ENCODE peak calls at places on chromosomes 6 and 20, in four cellular contexts. K, T, W and Z are unnamed samples.

GRCh38 chr6:28737750-28738395 is 185.9 kb downstream of the TRIM27 start:
- DNase-seq in K (peak), T (no peak), W (no peak), Z (no peak)

GRCh38 chr20:53750827-53751393 is 157.3 kb upstream of the ZNF217 start:
- DNase-seq in K (no peak), T (peak), W (no peak), Z (peak)

GRCh38 chr20:49260218-49260617 is 17.6 kb downstream of the ZNFX1 start:
- DNase-seq in K (no peak), T (no peak), W (no peak), Z (no peak)

GRCh38 chr6:73955800-73956199 is 259.8 kb downstream of the CD109 start:
- DNase-seq in K (no peak), T (no peak), W (no peak), Z (no peak)

GRCh38 chr6:166636191-166636938 is 9.3 kb upstream of the RPS6KA2 start:
- DNase-seq in K (no peak), T (no peak), W (no peak), Z (no peak)

GRCh38 chr6:125102901-125103300 is 50.7 kb upstream of the TPD52L1 start:
- DNase-seq in K (no peak), T (peak), W (no peak), Z (no peak)

GRCh38 chr6:162177733-162178132 is 549.8 kb downstream of the PRKN start:
- DNase-seq in K (peak), T (peak), W (no peak), Z (no peak)

GRCh38 chr6:117521785-117522502 is 39.5 kb downstream of the DCBLD1 start:
- DNase-seq in K (no peak), T (no peak), W (no peak), Z (no peak)

GRCh38 chr20:61931476-61932198 is 134.0 kb downstream of the TAF4 start:
- DNase-seq in K (no peak), T (no peak), W (no peak), Z (peak)

GRCh38 chr6:104995989-104996617 is 39.2 kb downstream of the LIN28B start:
- DNase-seq in K (no peak), T (no peak), W (no peak), Z (no peak)

GRCh38 chr20:44805991-44806729 is 4.2 kb downstream of the RIMS4 start:
- DNase-seq in K (peak), T (no peak), W (peak), Z (no peak)

GRCh38 chr6:2756687-2757224 is 6.0 kb upstream of the MYLK4 start:
- DNase-seq in K (no peak), T (no peak), W (no peak), Z (no peak)

GRCh38 chr6:153781306-153781705 is 257.7 kb upstream of the OPRM1 start:
- DNase-seq in K (no peak), T (no peak), W (no peak), Z (no peak)

GRCh38 chr6:29729774-29730328 is 6.6 kb downstream of the HLA-F start:
- DNase-seq in K (no peak), T (no peak), W (no peak), Z (no peak)

GRCh38 chr20:37362821-37363220 is 16.9 kb downstream of the SRC start:
- DNase-seq in K (peak), T (no peak), W (peak), Z (no peak)

GRCh38 chr6:166922937-166923336 is 33.4 kb downstream of the RNASET2 start:
- DNase-seq in K (no peak), T (no peak), W (no peak), Z (no peak)

GRCh38 chr6:136334465-136334846 is 44.8 kb upstream of the BCLAF1 start:
- DNase-seq in K (no peak), T (no peak), W (no peak), Z (no peak)

GRCh38 chr6:361411-362132 is 30.0 kb upstream of the IRF4 start:
- DNase-seq in K (no peak), T (no peak), W (no peak), Z (no peak)

GRCh38 chr6:89146748-89147715 is 1.2 kb downstream of the PM20D2 start:
- DNase-seq in K (peak), T (no peak), W (no peak), Z (no peak)

GRCh38 chr20:20412750-20413149 is 44.8 kb downstream of the INSM1 start:
- DNase-seq in K (no peak), T (no peak), W (no peak), Z (no peak)

GRCh38 chr6:153856929-153857376 is 182.1 kb upstream of the OPRM1 start:
- DNase-seq in K (no peak), T (no peak), W (no peak), Z (no peak)

GRCh38 chr6:29723666-29724588 is 693 bp downstream of the HLA-F start:
- DNase-seq in K (peak), T (no peak), W (peak), Z (peak)

GRCh38 chr6:136607932-136608772 is 57.9 kb upstream of the MAP7 start:
- DNase-seq in K (peak), T (peak), W (peak), Z (peak)

GRCh38 chr6:11251553-11252358 is 19.3 kb upstream of the NEDD9 start:
- DNase-seq in K (no peak), T (peak), W (no peak), Z (no peak)

GRCh38 chr20:62365814-62366369 is 1.2 kb downstream of the LAMA5 start:
- DNase-seq in K (peak), T (no peak), W (no peak), Z (no peak)

GRCh38 chr6:119196732-119197131 is 118.3 kb upstream of the FAM184A start:
- DNase-seq in K (no peak), T (no peak), W (no peak), Z (no peak)

GRCh38 chr6:119195204-119195603 is 116.7 kb upstream of the FAM184A start:
- DNase-seq in K (no peak), T (no peak), W (no peak), Z (no peak)

GRCh38 chr6:119195848-119196247 is 117.4 kb upstream of the FAM184A start:
- DNase-seq in K (no peak), T (no peak), W (no peak), Z (no peak)

GRCh38 chr6:119192200-119192599 is 113.7 kb upstream of the FAM184A start:
- DNase-seq in K (no peak), T (no peak), W (no peak), Z (no peak)

GRCh38 chr6:119193707-119194106 is 115.2 kb upstream of the FAM184A start:
- DNase-seq in K (no peak), T (no peak), W (no peak), Z (no peak)
- TF ChIP-seq CTCF in K (no peak), T (no peak), W (no peak), Z (no peak)

GRCh38 chr6:26030716-26031115 is 56.5 kb upstream of the HFE start:
- DNase-seq in K (no peak), T (no peak), W (no peak), Z (no peak)

GRCh38 chr6:26031151-26031594 is 56.1 kb upstream of the HFE start:
- DNase-seq in K (no peak), T (no peak), W (no peak), Z (no peak)

GRCh38 chr6:26033132-26033941 is 53.9 kb upstream of the HFE start:
- DNase-seq in K (peak), T (peak), W (peak), Z (peak)

GRCh38 chr6:26032387-26033131 is 54.7 kb upstream of the HFE start:
- DNase-seq in K (no peak), T (peak), W (no peak), Z (no peak)

GRCh38 chr6:26031595-26032386 is 55.4 kb upstream of the HFE start:
- DNase-seq in K (peak), T (peak), W (peak), Z (peak)
- TF ChIP-seq CTCF in K (no peak), T (peak), W (no peak), Z (no peak)

GRCh38 chr6:43174263-43175112 is 3.4 kb downstream of the SRF start:
- DNase-seq in K (peak), T (peak), W (peak), Z (peak)
- TF ChIP-seq CTCF in K (no peak), T (peak), W (peak), Z (no peak)

GRCh38 chr6:8172510-8172909 is 70.2 kb upstream of the EEF1E1 start:
- DNase-seq in K (no peak), T (no peak), W (no peak), Z (no peak)
- TF ChIP-seq CTCF in K (no peak), T (no peak), W (no peak), Z (no peak)

GRCh38 chr6:48990746-48991145 is 472.3 kb downstream of the MMUT start:
- DNase-seq in K (no peak), T (no peak), W (no peak), Z (no peak)

GRCh38 chr6:48996461-48997119 is 466.5 kb downstream of the MMUT start:
- DNase-seq in K (no peak), T (no peak), W (no peak), Z (no peak)

GRCh38 chr6:48998574-48998973 is 464.5 kb downstream of the MMUT start:
- DNase-seq in K (no peak), T (no peak), W (no peak), Z (no peak)

DNA sequence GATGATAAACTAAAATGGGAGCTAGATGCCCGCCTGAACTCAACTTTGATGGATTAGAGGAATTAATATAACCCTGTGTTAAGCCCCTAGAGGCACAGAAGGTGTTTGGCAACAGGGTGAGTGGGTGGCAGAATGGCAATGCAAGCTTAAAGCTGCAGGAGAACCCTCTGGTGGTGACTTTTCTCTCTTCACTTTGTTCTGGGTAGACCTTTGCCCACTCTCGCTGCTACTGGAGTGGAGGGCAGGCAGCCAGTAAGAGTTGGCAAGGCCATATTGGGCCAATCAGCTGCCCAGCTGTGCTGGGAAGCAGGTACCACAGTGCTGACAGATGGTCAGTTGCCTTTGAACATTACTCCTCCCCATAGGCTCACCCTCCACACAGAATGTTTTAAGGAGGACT is 468.2 kb downstream of the MMUT start:
- DNase-seq in K (no peak), T (no peak), W (no peak), Z (no peak)
- TF ChIP-seq CTCF in K (no peak), T (no peak), W (no peak), Z (no peak)

DNA sequence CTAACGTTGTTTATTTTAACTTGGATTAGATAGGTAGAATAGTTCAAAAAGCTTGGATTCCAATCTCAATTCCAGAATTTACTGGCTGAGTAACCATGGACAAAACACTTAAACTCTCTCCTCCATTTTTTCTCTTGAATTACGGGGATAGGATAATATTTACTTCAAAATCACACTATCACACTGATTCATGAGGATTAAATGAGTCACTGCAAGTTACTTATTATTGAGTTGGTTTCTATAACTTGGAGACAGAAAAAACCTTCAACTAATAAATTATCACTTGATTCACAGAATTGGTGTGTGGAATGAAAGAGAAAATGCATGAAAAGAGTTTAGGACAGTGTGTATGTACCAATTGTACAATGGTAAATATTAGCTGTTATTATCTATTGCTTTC is 585.2 kb downstream of the PHF3 start:
- DNase-seq in K (no peak), T (no peak), W (no peak), Z (no peak)
- TF ChIP-seq CTCF in K (no peak), T (no peak), W (no peak), Z (no peak)

GRCh38 chr6:52724041-52724405 is 39.3 kb downstream of the GSTA2 start:
- DNase-seq in K (no peak), T (no peak), W (no peak), Z (no peak)

GRCh38 chr6:52725530-52726192 is 37.6 kb downstream of the GSTA2 start:
- DNase-seq in K (no peak), T (no peak), W (peak), Z (no peak)

GRCh38 chr6:52725133-52725529 is 38.1 kb downstream of the GSTA2 start:
- DNase-seq in K (no peak), T (no peak), W (peak), Z (no peak)

GRCh38 chr6:52726193-52726542 is 37.1 kb downstream of the GSTA2 start:
- DNase-seq in K (no peak), T (no peak), W (no peak), Z (no peak)

GRCh38 chr6:52724406-52725121 is 38.7 kb downstream of the GSTA2 start:
- DNase-seq in K (peak), T (peak), W (peak), Z (peak)
- TF ChIP-seq CTCF in K (peak), T (peak), W (peak), Z (peak)

GRCh38 chr20:10047427-10047826 is 12.6 kb downstream of the ANKEF1 start:
- DNase-seq in K (peak), T (no peak), W (no peak), Z (no peak)
- TF ChIP-seq CTCF in K (peak), T (peak), W (no peak), Z (no peak)